ENCODE peak calls at places on chromosome 1, in five cellular contexts. B is HCT116, G is A549, Q is suprapubic skin, M is prostate gland. W is an unnamed sample.

GRCh38 chr1:165344736-165345135 is 11.8 kb downstream of the LMX1A start:
- DNase-seq in B (no peak), G (no peak), Q (no peak), M (no peak), W (no peak)

GRCh38 chr1:153578936-153579335 is 13.3 kb upstream of the S100A2 start:
- DNase-seq in B (no peak), G (no peak), Q (no peak), M (no peak), W (no peak)

GRCh38 chr1:76105269-76105850 is 30.8 kb downstream of the ST6GALNAC3 start:
- DNase-seq in B (no peak), G (no peak), Q (no peak), M (no peak), W (no peak)

GRCh38 chr1:193181985-193182384 is 4.4 kb downstream of the B3GALT2 start:
- DNase-seq in B (no peak), G (no peak), Q (no peak), M (no peak), W (no peak)

GRCh38 chr1:223341111-223341510 is 22.9 kb downstream of the SUSD4 start:
- DNase-seq in B (no peak), G (no peak), Q (no peak), M (no peak), W (no peak)

GRCh38 chr1:214329456-214330220 is 48.7 kb downstream of the SMYD2 start:
- DNase-seq in B (no peak), G (no peak), Q (no peak), M (no peak), W (no peak)

GRCh38 chr1:96992871-96993270 is 271.3 kb downstream of the PTBP2 start:
- DNase-seq in B (no peak), G (no peak), Q (no peak), M (no peak), W (no peak)

GRCh38 chr1:77126309-77126708 is 92.9 kb downstream of the PIGK start:
- DNase-seq in B (peak; percentile 73), G (no peak), Q (no peak), M (peak; percentile 37), W (no peak)

GRCh38 chr1:27527223-27527856 is 37.4 kb upstream of the WASF2 start:
- DNase-seq in B (no peak), G (no peak), Q (peak; percentile 86), M (peak; percentile 76), W (no peak)

GRCh38 chr1:30101477-30102227 is 621.7 kb downstream of the MATN1 start:
- DNase-seq in B (no peak), G (no peak), Q (no peak), M (no peak), W (no peak)

GRCh38 chr1:65799601-65800000 is 6.9 kb downstream of the PDE4B start:
- DNase-seq in B (no peak), G (no peak), Q (no peak), M (no peak), W (no peak)

GRCh38 chr1:39508857-39509305 is 17.4 kb downstream of the BMP8A start:
- DNase-seq in B (no peak), G (no peak), Q (no peak), M (no peak), W (no peak)

GRCh38 chr1:212467843-212468482 is 35.2 kb downstream of the NENF start:
- DNase-seq in B (no peak), G (no peak), Q (no peak), M (no peak), W (no peak)

GRCh38 chr1:3000214-3000613 is 21.1 kb upstream of the ACTRT2 start:
- DNase-seq in B (no peak), G (no peak), Q (no peak), M (no peak), W (no peak)
- TF ChIP-seq POLR2A in B (no peak), G (no peak), Q (no peak), M (no peak), W (no peak)

GRCh38 chr1:41754540-41754939 is 164.2 kb downstream of the HIVEP3 start:
- DNase-seq in B (no peak), G (no peak), Q (no peak), M (no peak), W (no peak)
- TF ChIP-seq CTCF in B (peak; percentile 51), G (peak; percentile 14), Q (no peak), M (no peak), W (no peak)

GRCh38 chr1:167439301-167439988 is 78.9 kb downstream of the CD247 start:
- DNase-seq in B (no peak), G (peak; percentile 54), Q (peak; percentile 58), M (no peak), W (no peak)
- H3K4me3 ChIP-seq in B (no peak overlapping the region), G (peak overlapping the region; percentile 47), Q (peak overlapping the region; percentile 52), M (peak overlapping the region; percentile 12), W (peak overlapping the region; percentile 11)

GRCh38 chr1:156293895-156294294 is 1.6 kb downstream of the GLMP start:
- DNase-seq in B (no peak), G (no peak), Q (no peak), M (no peak), W (no peak)

GRCh38 chr1:156293098-156293434 is 2.4 kb downstream of the GLMP start:
- DNase-seq in B (no peak), G (no peak), Q (no peak), M (no peak), W (no peak)

GRCh38 chr1:156298852-156299357 is at the start of gene VHLL:
- DNase-seq in B (no peak), G (no peak), Q (no peak), M (no peak), W (no peak)

GRCh38 chr1:156291226-156292061 is 4.0 kb downstream of the GLMP start:
- DNase-seq in B (no peak), G (peak; percentile 26), Q (peak; percentile 95), M (peak; percentile 79), W (no peak)

DNA sequence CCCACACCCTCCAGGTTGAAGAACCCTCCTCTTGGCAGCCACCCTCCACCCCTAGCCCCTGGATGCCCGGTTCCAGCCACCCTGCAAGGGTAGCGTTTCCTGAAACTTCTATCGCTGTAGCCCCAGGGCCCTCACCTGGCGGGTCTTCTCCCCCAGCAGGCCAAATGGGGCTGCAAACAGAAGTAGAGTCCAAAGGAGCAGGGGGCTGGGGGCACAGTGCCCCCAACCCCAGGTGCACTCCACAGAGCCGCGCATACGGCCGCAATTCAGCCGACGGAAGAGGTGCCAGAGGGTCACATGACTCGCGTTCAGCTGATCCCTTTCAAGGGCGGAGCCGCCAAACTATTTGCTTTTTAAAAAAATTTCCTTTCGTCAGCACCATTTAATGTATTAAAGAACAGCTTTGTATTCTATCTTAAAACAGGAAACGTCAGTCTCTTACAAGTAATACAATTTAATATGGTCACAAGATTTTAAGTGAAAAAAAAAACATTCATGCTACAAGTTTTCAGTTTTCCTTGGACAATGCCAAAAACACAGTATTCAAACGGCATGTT is at the start of gene GLMP:
- DNase-seq in B (peak; percentile 37), G (peak; percentile 64), Q (no peak), M (peak; percentile 77), W (no peak)
- TF ChIP-seq POLR2A in B (no peak), G (peak; percentile 62), Q (no peak), M (peak; percentile 49), W (no peak)

GRCh38 chr1:160675641-160676410 is 29.0 kb upstream of the SLAMF1 start:
- DNase-seq in B (peak; percentile 57), G (peak; percentile 45), Q (no peak), M (peak; percentile 38), W (no peak)
- TF ChIP-seq CTCF in B (peak; percentile 93), G (peak; percentile 80), Q (peak; percentile 75), M (peak; percentile 56), W (peak; percentile 57)

GRCh38 chr1:15696956-15697521 is 12.9 kb downstream of the PLEKHM2 start:
- DNase-seq in B (no peak), G (no peak), Q (no peak), M (no peak), W (no peak)
- H3K4me3 ChIP-seq in B (no peak overlapping the region), G (no peak overlapping the region), Q (peak overlapping the region; percentile 23), M (no peak overlapping the region), W (no peak overlapping the region)

GRCh38 chr1:21899267-21899810 is 37.8 kb downstream of the HSPG2 start:
- DNase-seq in B (no peak), G (no peak), Q (no peak), M (no peak), W (no peak)

GRCh38 chr1:21899972-21900371 is 37.1 kb downstream of the HSPG2 start:
- DNase-seq in B (no peak), G (no peak), Q (no peak), M (no peak), W (no peak)

GRCh38 chr1:21897844-21898243 is 39.3 kb downstream of the HSPG2 start:
- DNase-seq in B (no peak), G (no peak), Q (no peak), M (no peak), W (no peak)

GRCh38 chr1:21896652-21897532 is 40.2 kb downstream of the HSPG2 start:
- DNase-seq in B (no peak), G (no peak), Q (peak; percentile 90), M (peak; percentile 71), W (no peak)

GRCh38 chr1:21898326-21899155 is 38.6 kb downstream of the HSPG2 start:
- DNase-seq in B (no peak), G (no peak), Q (no peak), M (no peak), W (no peak)
- TF ChIP-seq POLR2A in B (no peak), G (no peak), Q (no peak), M (no peak), W (no peak)

GRCh38 chr1:225573216-225573615 is 79.7 kb downstream of the ENAH start:
- DNase-seq in B (no peak), G (no peak), Q (no peak), M (no peak), W (no peak)

GRCh38 chr1:225577243-225577642 is 75.7 kb downstream of the ENAH start:
- DNase-seq in B (no peak), G (no peak), Q (no peak), M (no peak), W (no peak)

GRCh38 chr1:225567789-225568188 is 85.1 kb downstream of the ENAH start:
- DNase-seq in B (no peak), G (no peak), Q (no peak), M (no peak), W (no peak)

GRCh38 chr1:225578247-225578646 is 74.7 kb downstream of the ENAH start:
- DNase-seq in B (no peak), G (no peak), Q (no peak), M (no peak), W (no peak)

GRCh38 chr1:225572422-225572821 is 80.5 kb downstream of the ENAH start:
- DNase-seq in B (no peak), G (peak; percentile 8), Q (no peak), M (no peak), W (no peak)
- TF ChIP-seq CTCF in B (peak; percentile 28), G (no peak), Q (no peak), M (no peak), W (peak; percentile 5)

W was measured in esophagus squamous epithelium.